ENCODE peak calls at places on chromosome 11, in nine cellular contexts. One of them, this sample, is unnamed.

GRCh38 chr11:75475767-75476650 is 43.0 kb upstream of the KLHL35 start:
- DNase-seq in putamen: no peak
- DNase-seq in stimulated activated naive CD4-positive, alpha-beta T cell: no peak
- DNase-seq in left lung: peak; percentile 36
- DNase-seq in right lobe of liver: no peak
- DNase-seq in dermis blood vessel endothelial cell: peak; percentile 65
- DNase-seq in Right ventricle myocardium superior: peak; percentile 71
- DNase-seq in GM10248: no peak
- DNase-seq in ACHN: no peak
- DNase-seq in this sample: no peak

GRCh38 chr11:2581931-2582435 is 117.8 kb downstream of the KCNQ1OT1 start:
- DNase-seq in stimulated activated naive CD4-positive, alpha-beta T cell: no peak
- DNase-seq in Right ventricle myocardium superior: peak; percentile 35
- DNase-seq in left lung: peak; percentile 80
- DNase-seq in ACHN: no peak
- DNase-seq in right lobe of liver: no peak
- DNase-seq in dermis blood vessel endothelial cell: no peak
- DNase-seq in putamen: no peak
- DNase-seq in GM10248: no peak
- DNase-seq in this sample: no peak

GRCh38 chr11:2670541-2671100 is 29.2 kb downstream of the KCNQ1OT1 start:
- DNase-seq in ACHN: no peak
- DNase-seq in left lung: no peak
- DNase-seq in Right ventricle myocardium superior: peak; percentile 29
- DNase-seq in putamen: no peak
- DNase-seq in dermis blood vessel endothelial cell: no peak
- DNase-seq in GM10248: no peak
- DNase-seq in stimulated activated naive CD4-positive, alpha-beta T cell: no peak
- DNase-seq in right lobe of liver: no peak
- DNase-seq in this sample: no peak

GRCh38 chr11:124817036-124817435 is 16.8 kb upstream of the MSANTD2 start:
- DNase-seq in left lung: no peak
- DNase-seq in Right ventricle myocardium superior: no peak
- DNase-seq in ACHN: no peak
- DNase-seq in right lobe of liver: no peak
- DNase-seq in stimulated activated naive CD4-positive, alpha-beta T cell: no peak
- DNase-seq in GM10248: no peak
- DNase-seq in putamen: no peak
- DNase-seq in dermis blood vessel endothelial cell: no peak
- DNase-seq in this sample: no peak

GRCh38 chr11:62201376-62201775 is 7.1 kb upstream of the SCGB2A1 start:
- DNase-seq in right lobe of liver: no peak
- DNase-seq in Right ventricle myocardium superior: no peak
- DNase-seq in dermis blood vessel endothelial cell: no peak
- DNase-seq in GM10248: no peak
- DNase-seq in left lung: no peak
- DNase-seq in stimulated activated naive CD4-positive, alpha-beta T cell: no peak
- DNase-seq in ACHN: no peak
- DNase-seq in putamen: no peak
- DNase-seq in this sample: no peak

GRCh38 chr11:131295986-131296385 is 74.4 kb upstream of the NTM start:
- DNase-seq in GM10248: no peak
- DNase-seq in left lung: no peak
- DNase-seq in putamen: peak; percentile 72
- DNase-seq in dermis blood vessel endothelial cell: no peak
- DNase-seq in Right ventricle myocardium superior: no peak
- DNase-seq in right lobe of liver: no peak
- DNase-seq in stimulated activated naive CD4-positive, alpha-beta T cell: no peak
- DNase-seq in ACHN: no peak
- DNase-seq in this sample: no peak

GRCh38 chr11:20668844-20669832 is at the start of gene NELL1:
- DNase-seq in Right ventricle myocardium superior: no peak
- DNase-seq in stimulated activated naive CD4-positive, alpha-beta T cell: no peak
- DNase-seq in left lung: peak; percentile 69
- DNase-seq in putamen: no peak
- DNase-seq in dermis blood vessel endothelial cell: no peak
- DNase-seq in right lobe of liver: no peak
- DNase-seq in GM10248: no peak
- DNase-seq in ACHN: peak; percentile 4
- DNase-seq in this sample: no peak

GRCh38 chr11:100632970-100633452 is 54.1 kb upstream of the ARHGAP42 start:
- DNase-seq in left lung: no peak
- DNase-seq in right lobe of liver: peak; percentile 88
- DNase-seq in ACHN: no peak
- DNase-seq in stimulated activated naive CD4-positive, alpha-beta T cell: no peak
- DNase-seq in putamen: peak; percentile 27
- DNase-seq in GM10248: no peak
- DNase-seq in dermis blood vessel endothelial cell: peak; percentile 45
- DNase-seq in Right ventricle myocardium superior: peak; percentile 73
- DNase-seq in this sample: no peak

GRCh38 chr11:84686726-84687125 is 940.4 kb downstream of the DLG2 start:
- DNase-seq in ACHN: no peak
- DNase-seq in Right ventricle myocardium superior: no peak
- DNase-seq in GM10248: no peak
- DNase-seq in stimulated activated naive CD4-positive, alpha-beta T cell: no peak
- DNase-seq in right lobe of liver: no peak
- DNase-seq in putamen: no peak
- DNase-seq in left lung: no peak
- DNase-seq in dermis blood vessel endothelial cell: no peak
- DNase-seq in this sample: no peak

GRCh38 chr11:14809466-14809865 is 82.6 kb downstream of the CYP2R1 start:
- DNase-seq in ACHN: no peak
- DNase-seq in GM10248: no peak
- DNase-seq in dermis blood vessel endothelial cell: no peak
- DNase-seq in right lobe of liver: no peak
- DNase-seq in putamen: no peak
- DNase-seq in stimulated activated naive CD4-positive, alpha-beta T cell: no peak
- DNase-seq in Right ventricle myocardium superior: no peak
- DNase-seq in left lung: no peak
- DNase-seq in this sample: no peak

GRCh38 chr11:110347660-110348059 is 51.2 kb upstream of the RDX start:
- DNase-seq in left lung: no peak
- DNase-seq in ACHN: no peak
- DNase-seq in Right ventricle myocardium superior: no peak
- DNase-seq in dermis blood vessel endothelial cell: no peak
- DNase-seq in GM10248: no peak
- DNase-seq in stimulated activated naive CD4-positive, alpha-beta T cell: no peak
- DNase-seq in right lobe of liver: no peak
- DNase-seq in putamen: no peak
- DNase-seq in this sample: no peak

GRCh38 chr11:113288286-113288863 is 26.0 kb upstream of the TTC12 start:
- DNase-seq in GM10248: no peak
- DNase-seq in stimulated activated naive CD4-positive, alpha-beta T cell: no peak
- DNase-seq in left lung: no peak
- DNase-seq in dermis blood vessel endothelial cell: no peak
- DNase-seq in ACHN: no peak
- DNase-seq in putamen: no peak
- DNase-seq in right lobe of liver: no peak
- DNase-seq in Right ventricle myocardium superior: no peak
- DNase-seq in this sample: no peak

GRCh38 chr11:86152006-86152862 is 83.3 kb upstream of the PICALM start:
- DNase-seq in dermis blood vessel endothelial cell: peak; percentile 70
- DNase-seq in putamen: peak; percentile 93
- DNase-seq in stimulated activated naive CD4-positive, alpha-beta T cell: no peak
- DNase-seq in GM10248: no peak
- DNase-seq in left lung: no peak
- DNase-seq in right lobe of liver: no peak
- DNase-seq in ACHN: peak; percentile 52
- DNase-seq in Right ventricle myocardium superior: no peak
- DNase-seq in this sample: no peak

GRCh38 chr11:37657645-37658044 is 1059.6 kb upstream of the RAG2 start:
- DNase-seq in dermis blood vessel endothelial cell: no peak
- DNase-seq in Right ventricle myocardium superior: no peak
- DNase-seq in right lobe of liver: no peak
- DNase-seq in ACHN: peak; percentile 2
- DNase-seq in putamen: no peak
- DNase-seq in GM10248: no peak
- DNase-seq in left lung: no peak
- DNase-seq in stimulated activated naive CD4-positive, alpha-beta T cell: no peak
- DNase-seq in this sample: no peak

GRCh38 chr11:13772223-13773046 is 104.0 kb downstream of the FAR1 start:
- DNase-seq in Right ventricle myocardium superior: no peak
- DNase-seq in dermis blood vessel endothelial cell: peak; percentile 83
- DNase-seq in right lobe of liver: no peak
- DNase-seq in stimulated activated naive CD4-positive, alpha-beta T cell: peak; percentile 4
- DNase-seq in left lung: no peak
- DNase-seq in ACHN: peak; percentile 62
- DNase-seq in putamen: peak; percentile 61
- DNase-seq in GM10248: peak; percentile 24
- DNase-seq in this sample: peak; percentile 50

GRCh38 chr11:120594746-120595145 is 83.2 kb downstream of the GRIK4 start:
- DNase-seq in dermis blood vessel endothelial cell: no peak
- DNase-seq in right lobe of liver: no peak
- DNase-seq in Right ventricle myocardium superior: no peak
- DNase-seq in stimulated activated naive CD4-positive, alpha-beta T cell: no peak
- DNase-seq in GM10248: no peak
- DNase-seq in ACHN: no peak
- DNase-seq in putamen: no peak
- DNase-seq in left lung: no peak
- DNase-seq in this sample: no peak

GRCh38 chr11:66050581-66051231 is 1.5 kb upstream of the SF3B2 start:
- DNase-seq in GM10248: no peak
- DNase-seq in left lung: no peak
- DNase-seq in putamen: no peak
- DNase-seq in dermis blood vessel endothelial cell: no peak
- DNase-seq in right lobe of liver: no peak
- DNase-seq in stimulated activated naive CD4-positive, alpha-beta T cell: no peak
- DNase-seq in ACHN: peak; percentile 5
- DNase-seq in Right ventricle myocardium superior: no peak
- DNase-seq in this sample: no peak

GRCh38 chr11:125075242-125075625 is 12.1 kb downstream of the SLC37A2 start:
- DNase-seq in dermis blood vessel endothelial cell: no peak
- DNase-seq in stimulated activated naive CD4-positive, alpha-beta T cell: no peak
- DNase-seq in putamen: no peak
- DNase-seq in Right ventricle myocardium superior: no peak
- DNase-seq in GM10248: peak; percentile 12
- DNase-seq in left lung: peak; percentile 50
- DNase-seq in ACHN: no peak
- DNase-seq in right lobe of liver: no peak
- DNase-seq in this sample: no peak

GRCh38 chr11:26580929-26581328 is 8.9 kb upstream of the MUC15 start:
- DNase-seq in putamen: no peak
- DNase-seq in left lung: no peak
- DNase-seq in GM10248: no peak
- DNase-seq in Right ventricle myocardium superior: no peak
- DNase-seq in ACHN: no peak
- DNase-seq in stimulated activated naive CD4-positive, alpha-beta T cell: no peak
- DNase-seq in right lobe of liver: no peak
- DNase-seq in dermis blood vessel endothelial cell: no peak
- DNase-seq in this sample: no peak

GRCh38 chr11:7098235-7098832 is 9.5 kb downstream of the RBMXL2 start:
- DNase-seq in left lung: no peak
- DNase-seq in putamen: peak; percentile 41
- DNase-seq in Right ventricle myocardium superior: no peak
- DNase-seq in dermis blood vessel endothelial cell: peak; percentile 76
- DNase-seq in right lobe of liver: no peak
- DNase-seq in stimulated activated naive CD4-positive, alpha-beta T cell: no peak
- DNase-seq in GM10248: peak; percentile 50
- DNase-seq in ACHN: peak; percentile 51
- DNase-seq in this sample: peak; percentile 29

GRCh38 chr11:9815486-9816136 is 151.7 kb downstream of the SWAP70 start:
- DNase-seq in left lung: no peak
- DNase-seq in stimulated activated naive CD4-positive, alpha-beta T cell: no peak
- DNase-seq in GM10248: no peak
- DNase-seq in right lobe of liver: no peak
- DNase-seq in ACHN: peak; percentile 72
- DNase-seq in putamen: no peak
- DNase-seq in Right ventricle myocardium superior: no peak
- DNase-seq in dermis blood vessel endothelial cell: no peak
- DNase-seq in this sample: no peak

GRCh38 chr11:66524304-66525040 is 14.0 kb downstream of the BBS1 start:
- DNase-seq in dermis blood vessel endothelial cell: no peak
- DNase-seq in putamen: no peak
- DNase-seq in stimulated activated naive CD4-positive, alpha-beta T cell: no peak
- DNase-seq in left lung: no peak
- DNase-seq in ACHN: no peak
- DNase-seq in Right ventricle myocardium superior: no peak
- DNase-seq in GM10248: no peak
- DNase-seq in right lobe of liver: no peak
- DNase-seq in this sample: no peak

GRCh38 chr11:86919557-86920210 is 35.5 kb downstream of the FZD4 start:
- DNase-seq in putamen: peak; percentile 14
- DNase-seq in left lung: no peak
- DNase-seq in ACHN: peak; percentile 70
- DNase-seq in GM10248: peak; percentile 44
- DNase-seq in stimulated activated naive CD4-positive, alpha-beta T cell: no peak
- DNase-seq in right lobe of liver: no peak
- DNase-seq in Right ventricle myocardium superior: no peak
- DNase-seq in dermis blood vessel endothelial cell: peak; percentile 89
- DNase-seq in this sample: peak; percentile 71

GRCh38 chr11:85810521-85810870 is 445 bp downstream of the SYTL2 start:
- DNase-seq in left lung: peak; percentile 57
- DNase-seq in Right ventricle myocardium superior: no peak
- DNase-seq in GM10248: no peak
- DNase-seq in dermis blood vessel endothelial cell: no peak
- DNase-seq in putamen: no peak
- DNase-seq in stimulated activated naive CD4-positive, alpha-beta T cell: no peak
- DNase-seq in right lobe of liver: no peak
- DNase-seq in ACHN: peak; percentile 9
- DNase-seq in this sample: no peak

GRCh38 chr11:73410627-73411026 is 34.4 kb downstream of the RELT start:
- DNase-seq in left lung: no peak
- DNase-seq in Right ventricle myocardium superior: no peak
- DNase-seq in ACHN: no peak
- DNase-seq in stimulated activated naive CD4-positive, alpha-beta T cell: no peak
- DNase-seq in putamen: no peak
- DNase-seq in right lobe of liver: no peak
- DNase-seq in GM10248: no peak
- DNase-seq in dermis blood vessel endothelial cell: no peak
- DNase-seq in this sample: no peak

This sample was measured in glomerular endothelial cell.